ENCODE peak calls at places on chromosomes 2 and 18, in four cellular contexts. One of them, this sample, is unnamed.
A peak's percentile ranks its signal among the peaks of the same experiment; 100 is the strongest.

GRCh38 chr2:207107551-207107950 is 58.2 kb downstream of the KLF7 start:
- DNase-seq in ovary: no peak
- DNase-seq in stimulated activated CD4-positive, alpha-beta T cell treated with anti-CD3 and anti-CD28 coated beads, TNF-alpha, amount 100 ng/mL, for 4 hours: no peak
- DNase-seq in skeletal muscle cell: no peak
- DNase-seq in this sample: peak; percentile 68

GRCh38 chr2:27583390-27583915 is 611 bp downstream of the ZNF512 start:
- DNase-seq in ovary: no peak
- DNase-seq in stimulated activated CD4-positive, alpha-beta T cell treated with anti-CD3 and anti-CD28 coated beads, TNF-alpha, amount 100 ng/mL, for 4 hours: no peak
- DNase-seq in skeletal muscle cell: no peak
- DNase-seq in this sample: no peak

GRCh38 chr2:23404426-23404825 is 19.4 kb downstream of the KLHL29 start:
- DNase-seq in ovary: peak; percentile 42
- DNase-seq in stimulated activated CD4-positive, alpha-beta T cell treated with anti-CD3 and anti-CD28 coated beads, TNF-alpha, amount 100 ng/mL, for 4 hours: no peak
- DNase-seq in skeletal muscle cell: peak; percentile 82
- DNase-seq in this sample: peak; percentile 52

GRCh38 chr2:45045706-45046105 is 36.5 kb upstream of the SIX2 start:
- DNase-seq in ovary: no peak
- DNase-seq in stimulated activated CD4-positive, alpha-beta T cell treated with anti-CD3 and anti-CD28 coated beads, TNF-alpha, amount 100 ng/mL, for 4 hours: no peak
- DNase-seq in skeletal muscle cell: no peak
- DNase-seq in this sample: no peak

GRCh38 chr2:67585400-67585799 is 188.3 kb downstream of the ETAA1 start:
- DNase-seq in ovary: no peak
- DNase-seq in stimulated activated CD4-positive, alpha-beta T cell treated with anti-CD3 and anti-CD28 coated beads, TNF-alpha, amount 100 ng/mL, for 4 hours: no peak
- DNase-seq in skeletal muscle cell: no peak
- DNase-seq in this sample: no peak

GRCh38 chr2:173191601-173192000 is 116.0 kb downstream of the MAP3K20 start:
- DNase-seq in ovary: no peak
- DNase-seq in stimulated activated CD4-positive, alpha-beta T cell treated with anti-CD3 and anti-CD28 coated beads, TNF-alpha, amount 100 ng/mL, for 4 hours: no peak
- DNase-seq in skeletal muscle cell: no peak
- DNase-seq in this sample: no peak

GRCh38 chr18:3067213-3068118 is 54.5 kb upstream of the LPIN2 start:
- DNase-seq in ovary: no peak
- DNase-seq in stimulated activated CD4-positive, alpha-beta T cell treated with anti-CD3 and anti-CD28 coated beads, TNF-alpha, amount 100 ng/mL, for 4 hours: no peak
- DNase-seq in skeletal muscle cell: no peak
- DNase-seq in this sample: no peak

GRCh38 chr2:179842498-179843153 is 18.8 kb downstream of the ZNF385B start:
- DNase-seq in ovary: peak; percentile 20
- DNase-seq in stimulated activated CD4-positive, alpha-beta T cell treated with anti-CD3 and anti-CD28 coated beads, TNF-alpha, amount 100 ng/mL, for 4 hours: no peak
- DNase-seq in skeletal muscle cell: no peak
- DNase-seq in this sample: no peak

GRCh38 chr2:215376103-215376780 is 59.6 kb downstream of the FN1 start:
- DNase-seq in ovary: no peak
- DNase-seq in stimulated activated CD4-positive, alpha-beta T cell treated with anti-CD3 and anti-CD28 coated beads, TNF-alpha, amount 100 ng/mL, for 4 hours: no peak
- DNase-seq in skeletal muscle cell: no peak
- DNase-seq in this sample: no peak

GRCh38 chr18:12008181-12008767 is 27.0 kb downstream of the IMPA2 start:
- DNase-seq in ovary: no peak
- DNase-seq in stimulated activated CD4-positive, alpha-beta T cell treated with anti-CD3 and anti-CD28 coated beads, TNF-alpha, amount 100 ng/mL, for 4 hours: no peak
- DNase-seq in skeletal muscle cell: no peak
- DNase-seq in this sample: no peak

GRCh38 chr18:43277164-43277600 is at the start of gene SYT4:
- DNase-seq in ovary: peak; percentile 19
- DNase-seq in stimulated activated CD4-positive, alpha-beta T cell treated with anti-CD3 and anti-CD28 coated beads, TNF-alpha, amount 100 ng/mL, for 4 hours: no peak
- DNase-seq in skeletal muscle cell: peak; percentile 22
- DNase-seq in this sample: no peak

GRCh38 chr2:226131299-226131784 is 668.3 kb downstream of the IRS1 start:
- DNase-seq in ovary: no peak
- DNase-seq in stimulated activated CD4-positive, alpha-beta T cell treated with anti-CD3 and anti-CD28 coated beads, TNF-alpha, amount 100 ng/mL, for 4 hours: no peak
- DNase-seq in skeletal muscle cell: no peak
- DNase-seq in this sample: peak; percentile 43

GRCh38 chr2:176175729-176176074 is 12.8 kb upstream of the HOXD1 start:
- DNase-seq in ovary: peak; percentile 30
- DNase-seq in stimulated activated CD4-positive, alpha-beta T cell treated with anti-CD3 and anti-CD28 coated beads, TNF-alpha, amount 100 ng/mL, for 4 hours: no peak
- DNase-seq in skeletal muscle cell: no peak
- DNase-seq in this sample: no peak

GRCh38 chr2:71830497-71831207 is 317.0 kb downstream of the CYP26B1 start:
- DNase-seq in ovary: no peak
- DNase-seq in stimulated activated CD4-positive, alpha-beta T cell treated with anti-CD3 and anti-CD28 coated beads, TNF-alpha, amount 100 ng/mL, for 4 hours: no peak
- DNase-seq in skeletal muscle cell: no peak
- DNase-seq in this sample: no peak

GRCh38 chr2:30060562-30060961 is 86.2 kb upstream of the YPEL5 start:
- DNase-seq in ovary: no peak
- DNase-seq in stimulated activated CD4-positive, alpha-beta T cell treated with anti-CD3 and anti-CD28 coated beads, TNF-alpha, amount 100 ng/mL, for 4 hours: no peak
- DNase-seq in skeletal muscle cell: no peak
- DNase-seq in this sample: no peak

GRCh38 chr2:26196683-26197418 is 24.0 kb downstream of the GAREM2 start:
- DNase-seq in ovary: no peak
- DNase-seq in stimulated activated CD4-positive, alpha-beta T cell treated with anti-CD3 and anti-CD28 coated beads, TNF-alpha, amount 100 ng/mL, for 4 hours: no peak
- DNase-seq in skeletal muscle cell: no peak
- DNase-seq in this sample: no peak

GRCh38 chr2:10301946-10302478 is 692 bp upstream of the HPCAL1 start:
- DNase-seq in ovary: no peak
- DNase-seq in stimulated activated CD4-positive, alpha-beta T cell treated with anti-CD3 and anti-CD28 coated beads, TNF-alpha, amount 100 ng/mL, for 4 hours: no peak
- DNase-seq in skeletal muscle cell: no peak
- DNase-seq in this sample: no peak

GRCh38 chr2:30232027-30232800 is 880 bp downstream of the LBH start:
- DNase-seq in ovary: peak; percentile 74
- DNase-seq in stimulated activated CD4-positive, alpha-beta T cell treated with anti-CD3 and anti-CD28 coated beads, TNF-alpha, amount 100 ng/mL, for 4 hours: peak; percentile 52
- DNase-seq in skeletal muscle cell: no peak
- DNase-seq in this sample: no peak

GRCh38 chr2:226514895-226515294 is 284.7 kb downstream of the IRS1 start:
- DNase-seq in ovary: no peak
- DNase-seq in stimulated activated CD4-positive, alpha-beta T cell treated with anti-CD3 and anti-CD28 coated beads, TNF-alpha, amount 100 ng/mL, for 4 hours: no peak
- DNase-seq in skeletal muscle cell: no peak
- DNase-seq in this sample: no peak

GRCh38 chr2:208025814-208026184 is 472 bp upstream of the PLEKHM3 start:
- DNase-seq in ovary: no peak
- DNase-seq in stimulated activated CD4-positive, alpha-beta T cell treated with anti-CD3 and anti-CD28 coated beads, TNF-alpha, amount 100 ng/mL, for 4 hours: no peak
- DNase-seq in skeletal muscle cell: no peak
- DNase-seq in this sample: no peak

GRCh38 chr2:159635006-159635746 is 18.8 kb upstream of the BAZ2B start:
- DNase-seq in ovary: no peak
- DNase-seq in stimulated activated CD4-positive, alpha-beta T cell treated with anti-CD3 and anti-CD28 coated beads, TNF-alpha, amount 100 ng/mL, for 4 hours: no peak
- DNase-seq in skeletal muscle cell: no peak
- DNase-seq in this sample: no peak

This sample was measured in GF-D8.